ENCODE peak calls at places on chromosomes 1 and 21, in eight cellular contexts. L, O, A, M, D, Q, P and C are unnamed samples.

GRCh38 chr1:53140451-53140850 is 2.0 kb downstream of the SLC1A7 start:
- DNase-seq in Q (no peak), L (no peak), P (no peak), A (no peak), O (no peak), M (no peak), D (no peak), C (no peak)

GRCh38 chr1:30085814-30086770 is 637.3 kb downstream of the MATN1 start:
- DNase-seq in A (peak), O (peak), Q (no peak), M (peak), D (peak), L (no peak), P (no peak), C (peak)

GRCh38 chr1:61914823-61915482 is 172.7 kb downstream of the PATJ start:
- DNase-seq in D (no peak), M (no peak), Q (no peak), O (no peak), L (no peak), A (peak), P (no peak), C (no peak)

GRCh38 chr1:3611170-3612019 is at the start of gene MEGF6:
- DNase-seq in M (peak), Q (no peak), D (peak), L (peak), O (peak), A (peak), P (peak), C (peak)

GRCh38 chr1:80059940-80060339 is 1053.4 kb upstream of the ADGRL4 start:
- DNase-seq in P (no peak), O (no peak), L (no peak), D (no peak), Q (no peak), A (no peak), M (no peak), C (no peak)

GRCh38 chr1:55716610-55717009 is 501.4 kb upstream of the USP24 start:
- DNase-seq in D (no peak), O (no peak), M (no peak), L (no peak), A (no peak), P (no peak), Q (peak), C (no peak)

GRCh38 chr1:235758931-235759330 is 107.8 kb downstream of the LYST start:
- DNase-seq in L (no peak), A (no peak), D (no peak), M (no peak), O (no peak), P (no peak), Q (no peak), C (no peak)

GRCh38 chr1:236465959-236466303 is 57.9 kb upstream of the LGALS8 start:
- DNase-seq in P (no peak), L (no peak), Q (no peak), D (no peak), A (no peak), M (no peak), O (no peak), C (no peak)

GRCh38 chr1:100627018-100627716 is 89.2 kb downstream of the GPR88 start:
- DNase-seq in Q (peak), A (no peak), D (no peak), M (no peak), L (no peak), P (no peak), O (no peak), C (no peak)

GRCh38 chr1:232611834-232612233 is 18.1 kb downstream of the SIPA1L2 start:
- DNase-seq in M (peak), P (no peak), D (no peak), Q (no peak), L (no peak), A (no peak), O (peak), C (no peak)

GRCh38 chr21:44874497-44875331 is 1.2 kb upstream of the PTTG1IP start:
- DNase-seq in A (no peak), M (peak), Q (no peak), L (peak), O (no peak), D (no peak), P (peak), C (peak)

GRCh38 chr1:88655685-88656299 is 28.3 kb upstream of the PKN2 start:
- DNase-seq in D (no peak), P (no peak), O (no peak), M (no peak), L (no peak), A (peak), Q (peak), C (no peak)

GRCh38 chr21:44722701-44723100 is 11.3 kb upstream of the TSPEAR start:
- DNase-seq in L (no peak), M (no peak), Q (no peak), A (no peak), D (no peak), P (no peak), O (no peak), C (no peak)

GRCh38 chr1:66542314-66542713 is 8.4 kb downstream of the SGIP1 start:
- DNase-seq in D (no peak), L (no peak), O (no peak), M (no peak), A (no peak), P (no peak), Q (no peak), C (no peak)

GRCh38 chr1:213659580-213660547 is 327.9 kb upstream of the PROX1 start:
- DNase-seq in L (no peak), D (no peak), O (no peak), A (no peak), P (no peak), M (no peak), Q (no peak), C (no peak)

GRCh38 chr1:42747125-42747524 is 7.1 kb upstream of the CLDN19 start:
- DNase-seq in Q (no peak), M (peak), D (no peak), O (peak), P (peak), L (no peak), A (peak), C (peak)